ENCODE peak calls at places on chromosomes 2 and 18, in eight cellular contexts. One of them, this sample, is unnamed.

GRCh38 chr2:64359892-64360657 is 93.9 kb upstream of the LGALSL start:
- DNase-seq in mesothelial cell of epicardium: no peak
- DNase-seq in endothelial cell: no peak
- DNase-seq in GM20000: peak
- DNase-seq in RWPE1: peak
- DNase-seq in foreskin fibroblast: peak
- DNase-seq in psoas muscle: peak
- DNase-seq in dorsolateral prefrontal cortex: no peak
- DNase-seq in this sample: no peak

GRCh38 chr2:215071676-215072075 is 66.8 kb downstream of the ABCA12 start:
- DNase-seq in mesothelial cell of epicardium: no peak
- DNase-seq in endothelial cell: no peak
- DNase-seq in GM20000: no peak
- DNase-seq in RWPE1: peak
- DNase-seq in foreskin fibroblast: no peak
- DNase-seq in psoas muscle: no peak
- DNase-seq in dorsolateral prefrontal cortex: no peak
- DNase-seq in this sample: no peak

GRCh38 chr18:21602302-21602592 is 1.7 kb upstream of the ESCO1 start:
- DNase-seq in mesothelial cell of epicardium: no peak
- DNase-seq in endothelial cell: no peak
- DNase-seq in GM20000: peak
- DNase-seq in RWPE1: no peak
- DNase-seq in foreskin fibroblast: no peak
- DNase-seq in psoas muscle: no peak
- DNase-seq in dorsolateral prefrontal cortex: no peak
- DNase-seq in this sample: no peak

GRCh38 chr2:1791670-1792069 is 47.4 kb upstream of the PXDN start:
- DNase-seq in mesothelial cell of epicardium: no peak
- DNase-seq in endothelial cell: no peak
- DNase-seq in GM20000: no peak
- DNase-seq in RWPE1: no peak
- DNase-seq in foreskin fibroblast: peak
- DNase-seq in psoas muscle: no peak
- DNase-seq in dorsolateral prefrontal cortex: no peak
- DNase-seq in this sample: no peak

GRCh38 chr2:189566046-189566445 is 14.5 kb downstream of the SLC40A1 start:
- DNase-seq in mesothelial cell of epicardium: no peak
- DNase-seq in endothelial cell: no peak
- DNase-seq in GM20000: no peak
- DNase-seq in RWPE1: no peak
- DNase-seq in foreskin fibroblast: peak
- DNase-seq in psoas muscle: no peak
- DNase-seq in dorsolateral prefrontal cortex: no peak
- DNase-seq in this sample: no peak

GRCh38 chr2:207676827-207677354 is 34.5 kb upstream of the CCNYL1 start:
- DNase-seq in mesothelial cell of epicardium: no peak
- DNase-seq in endothelial cell: no peak
- DNase-seq in GM20000: peak
- DNase-seq in RWPE1: peak
- DNase-seq in foreskin fibroblast: peak
- DNase-seq in psoas muscle: no peak
- DNase-seq in dorsolateral prefrontal cortex: no peak
- DNase-seq in this sample: no peak

GRCh38 chr2:112877423-112877822 is 33.5 kb upstream of the IL37 start:
- DNase-seq in mesothelial cell of epicardium: no peak
- DNase-seq in endothelial cell: no peak
- DNase-seq in GM20000: no peak
- DNase-seq in RWPE1: peak
- DNase-seq in foreskin fibroblast: peak
- DNase-seq in psoas muscle: no peak
- DNase-seq in dorsolateral prefrontal cortex: no peak
- DNase-seq in this sample: no peak

GRCh38 chr18:35029103-35029502 is 12.1 kb upstream of the MAPRE2 start:
- DNase-seq in mesothelial cell of epicardium: no peak
- DNase-seq in endothelial cell: no peak
- DNase-seq in GM20000: no peak
- DNase-seq in RWPE1: no peak
- DNase-seq in foreskin fibroblast: peak
- DNase-seq in psoas muscle: peak
- DNase-seq in dorsolateral prefrontal cortex: no peak
- DNase-seq in this sample: no peak

GRCh38 chr2:54590216-54590961 is 133.1 kb upstream of the EML6 start:
- DNase-seq in mesothelial cell of epicardium: no peak
- DNase-seq in endothelial cell: no peak
- DNase-seq in GM20000: no peak
- DNase-seq in RWPE1: no peak
- DNase-seq in foreskin fibroblast: no peak
- DNase-seq in psoas muscle: no peak
- DNase-seq in dorsolateral prefrontal cortex: no peak
- DNase-seq in this sample: no peak

GRCh38 chr2:164896226-164896625 is 54.6 kb upstream of the COBLL1 start:
- DNase-seq in mesothelial cell of epicardium: no peak
- DNase-seq in endothelial cell: no peak
- DNase-seq in GM20000: no peak
- DNase-seq in RWPE1: no peak
- DNase-seq in foreskin fibroblast: peak
- DNase-seq in psoas muscle: no peak
- DNase-seq in dorsolateral prefrontal cortex: no peak
- DNase-seq in this sample: no peak

GRCh38 chr2:224997802-224998201 is 44.5 kb downstream of the DOCK10 start:
- DNase-seq in mesothelial cell of epicardium: no peak
- DNase-seq in endothelial cell: no peak
- DNase-seq in GM20000: no peak
- DNase-seq in RWPE1: no peak
- DNase-seq in foreskin fibroblast: peak
- DNase-seq in psoas muscle: no peak
- DNase-seq in dorsolateral prefrontal cortex: peak
- DNase-seq in this sample: no peak

GRCh38 chr2:128410035-128410757 is 91.5 kb upstream of the HS6ST1 start:
- DNase-seq in mesothelial cell of epicardium: peak
- DNase-seq in endothelial cell: no peak
- DNase-seq in GM20000: no peak
- DNase-seq in RWPE1: no peak
- DNase-seq in foreskin fibroblast: no peak
- DNase-seq in psoas muscle: no peak
- DNase-seq in dorsolateral prefrontal cortex: no peak
- DNase-seq in this sample: no peak

GRCh38 chr2:64086347-64087082 is 57.7 kb downstream of the PELI1 start:
- DNase-seq in mesothelial cell of epicardium: no peak
- DNase-seq in endothelial cell: no peak
- DNase-seq in GM20000: no peak
- DNase-seq in RWPE1: no peak
- DNase-seq in foreskin fibroblast: no peak
- DNase-seq in psoas muscle: no peak
- DNase-seq in dorsolateral prefrontal cortex: no peak
- DNase-seq in this sample: no peak

GRCh38 chr2:227033471-227034148 is 130.4 kb downstream of the COL4A4 start:
- DNase-seq in mesothelial cell of epicardium: peak
- DNase-seq in endothelial cell: peak
- DNase-seq in GM20000: peak
- DNase-seq in RWPE1: peak
- DNase-seq in foreskin fibroblast: peak
- DNase-seq in psoas muscle: peak
- DNase-seq in dorsolateral prefrontal cortex: no peak
- DNase-seq in this sample: no peak

GRCh38 chr2:124258481-124258880 is 233.4 kb downstream of the CNTNAP5 start:
- DNase-seq in mesothelial cell of epicardium: no peak
- DNase-seq in endothelial cell: no peak
- DNase-seq in GM20000: no peak
- DNase-seq in RWPE1: peak
- DNase-seq in foreskin fibroblast: peak
- DNase-seq in psoas muscle: no peak
- DNase-seq in dorsolateral prefrontal cortex: no peak
- DNase-seq in this sample: no peak

GRCh38 chr2:9699139-9699823 is 68.5 kb upstream of the YWHAQ start:
- DNase-seq in mesothelial cell of epicardium: no peak
- DNase-seq in endothelial cell: no peak
- DNase-seq in GM20000: no peak
- DNase-seq in RWPE1: peak
- DNase-seq in foreskin fibroblast: peak
- DNase-seq in psoas muscle: no peak
- DNase-seq in dorsolateral prefrontal cortex: no peak
- DNase-seq in this sample: no peak

GRCh38 chr2:207066784-207067460 is 98.8 kb downstream of the KLF7 start:
- DNase-seq in mesothelial cell of epicardium: no peak
- DNase-seq in endothelial cell: no peak
- DNase-seq in GM20000: no peak
- DNase-seq in RWPE1: no peak
- DNase-seq in foreskin fibroblast: no peak
- DNase-seq in psoas muscle: no peak
- DNase-seq in dorsolateral prefrontal cortex: peak
- DNase-seq in this sample: no peak

GRCh38 chr2:28339516-28340175 is 53.0 kb upstream of the FOSL2 start:
- DNase-seq in mesothelial cell of epicardium: no peak
- DNase-seq in endothelial cell: no peak
- DNase-seq in GM20000: no peak
- DNase-seq in RWPE1: no peak
- DNase-seq in foreskin fibroblast: no peak
- DNase-seq in psoas muscle: no peak
- DNase-seq in dorsolateral prefrontal cortex: no peak
- DNase-seq in this sample: no peak

GRCh38 chr2:217789003-217789735 is 213.6 kb downstream of the TNS1 start:
- DNase-seq in mesothelial cell of epicardium: peak
- DNase-seq in endothelial cell: peak
- DNase-seq in GM20000: peak
- DNase-seq in RWPE1: peak
- DNase-seq in foreskin fibroblast: peak
- DNase-seq in psoas muscle: peak
- DNase-seq in dorsolateral prefrontal cortex: peak
- DNase-seq in this sample: peak

GRCh38 chr2:173884403-173884802 is 80.8 kb downstream of the SP3 start:
- DNase-seq in mesothelial cell of epicardium: no peak
- DNase-seq in endothelial cell: peak
- DNase-seq in GM20000: no peak
- DNase-seq in RWPE1: peak
- DNase-seq in foreskin fibroblast: peak
- DNase-seq in psoas muscle: peak
- DNase-seq in dorsolateral prefrontal cortex: peak
- DNase-seq in this sample: no peak

GRCh38 chr18:22493255-22493654 is 75.5 kb upstream of the CTAGE1 start:
- DNase-seq in mesothelial cell of epicardium: no peak
- DNase-seq in endothelial cell: no peak
- DNase-seq in GM20000: no peak
- DNase-seq in RWPE1: no peak
- DNase-seq in foreskin fibroblast: no peak
- DNase-seq in psoas muscle: no peak
- DNase-seq in dorsolateral prefrontal cortex: no peak
- DNase-seq in this sample: no peak

DNA sequence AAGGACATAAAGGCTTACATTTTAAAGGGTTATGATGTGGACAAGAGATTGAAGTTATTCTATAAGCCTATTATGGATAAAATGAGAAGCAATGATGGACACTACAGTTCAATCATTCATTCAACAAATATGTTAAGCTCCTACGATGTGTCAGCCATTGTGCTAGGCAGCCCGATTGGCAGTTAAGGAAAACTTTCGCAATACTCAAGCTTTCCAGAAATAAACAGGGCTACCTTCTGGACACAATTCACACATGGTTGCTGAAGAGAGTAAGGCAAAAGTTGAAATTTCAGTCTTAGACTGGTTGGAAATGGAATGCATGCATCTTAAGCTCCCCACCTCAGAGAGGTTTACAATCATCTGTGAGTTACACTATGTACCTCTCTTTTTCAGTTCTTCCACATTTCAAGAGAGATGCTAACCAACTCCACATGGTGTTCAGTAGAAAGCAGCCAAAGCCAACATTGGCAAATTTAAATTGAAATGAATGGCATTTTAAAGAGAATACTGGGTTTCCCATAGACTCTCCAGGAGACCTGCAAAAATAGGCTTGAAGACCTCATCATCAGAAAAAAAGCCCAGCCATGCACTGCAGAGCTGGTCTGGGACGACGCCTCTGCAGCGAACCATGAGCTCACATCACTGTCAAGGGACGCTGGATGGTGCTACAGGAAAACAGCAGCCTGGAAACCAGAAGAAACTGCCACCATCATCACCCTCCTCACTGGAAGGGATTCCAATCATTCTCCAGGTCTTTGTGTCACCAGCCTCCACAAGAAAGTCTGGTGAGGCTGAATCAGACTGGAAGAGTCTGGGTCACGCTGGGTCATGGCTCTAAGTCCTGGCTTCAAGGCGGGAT is 276.3 kb downstream of the AFF3 start:
- DNase-seq in mesothelial cell of epicardium: no peak
- DNase-seq in endothelial cell: no peak
- DNase-seq in GM20000: no peak
- DNase-seq in RWPE1: no peak
- DNase-seq in foreskin fibroblast: peak
- DNase-seq in psoas muscle: no peak
- DNase-seq in dorsolateral prefrontal cortex: no peak
- DNase-seq in this sample: no peak
- TF ChIP-seq CTCF in mesothelial cell of epicardium: no peak
- TF ChIP-seq CTCF in endothelial cell: no peak
- TF ChIP-seq CTCF in GM20000: no peak
- TF ChIP-seq CTCF in RWPE1: no peak
- TF ChIP-seq CTCF in foreskin fibroblast: no peak
- TF ChIP-seq CTCF in psoas muscle: no peak
- TF ChIP-seq CTCF in dorsolateral prefrontal cortex: no peak
- TF ChIP-seq CTCF in this sample: no peak

GRCh38 chr2:230866704-230867561 is 2.2 kb downstream of the ITM2C start:
- DNase-seq in mesothelial cell of epicardium: no peak
- DNase-seq in endothelial cell: no peak
- DNase-seq in GM20000: no peak
- DNase-seq in RWPE1: no peak
- DNase-seq in foreskin fibroblast: peak
- DNase-seq in psoas muscle: no peak
- DNase-seq in dorsolateral prefrontal cortex: peak
- DNase-seq in this sample: peak
- TF ChIP-seq CTCF in mesothelial cell of epicardium: no peak
- TF ChIP-seq CTCF in endothelial cell: no peak
- TF ChIP-seq CTCF in GM20000: no peak
- TF ChIP-seq CTCF in RWPE1: no peak
- TF ChIP-seq CTCF in foreskin fibroblast: no peak
- TF ChIP-seq CTCF in psoas muscle: no peak
- TF ChIP-seq CTCF in dorsolateral prefrontal cortex: no peak
- TF ChIP-seq CTCF in this sample: no peak

DNA sequence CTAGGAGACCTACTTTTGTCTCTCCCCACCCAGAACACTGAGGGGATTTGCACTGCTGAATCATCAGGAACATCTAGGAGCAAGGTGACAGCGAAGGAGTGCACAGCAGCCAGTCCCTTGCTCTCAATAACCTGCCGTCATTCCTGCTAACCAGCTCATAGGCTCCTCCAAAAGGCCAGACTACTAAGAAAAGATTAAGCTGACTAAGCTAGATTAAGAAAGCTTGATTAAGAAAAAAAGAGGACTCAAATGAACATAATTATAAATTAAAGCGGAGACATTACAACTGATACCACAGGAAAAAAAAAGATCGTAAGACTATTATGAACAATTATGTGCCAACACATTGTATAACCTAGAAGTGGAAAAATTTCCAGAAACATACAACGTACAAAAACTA is 1254.8 kb upstream of the CHAC2 start:
- DNase-seq in mesothelial cell of epicardium: no peak
- DNase-seq in endothelial cell: no peak
- DNase-seq in GM20000: no peak
- DNase-seq in RWPE1: no peak
- DNase-seq in foreskin fibroblast: no peak
- DNase-seq in psoas muscle: no peak
- DNase-seq in dorsolateral prefrontal cortex: no peak
- DNase-seq in this sample: no peak
- TF ChIP-seq CTCF in mesothelial cell of epicardium: no peak
- TF ChIP-seq CTCF in endothelial cell: no peak
- TF ChIP-seq CTCF in GM20000: no peak
- TF ChIP-seq CTCF in RWPE1: no peak
- TF ChIP-seq CTCF in foreskin fibroblast: no peak
- TF ChIP-seq CTCF in psoas muscle: no peak
- TF ChIP-seq CTCF in dorsolateral prefrontal cortex: no peak
- TF ChIP-seq CTCF in this sample: no peak

GRCh38 chr2:235539773-235540172 is 45.9 kb downstream of the AGAP1 start:
- DNase-seq in mesothelial cell of epicardium: no peak
- DNase-seq in endothelial cell: no peak
- DNase-seq in GM20000: no peak
- DNase-seq in RWPE1: no peak
- DNase-seq in foreskin fibroblast: no peak
- DNase-seq in psoas muscle: no peak
- DNase-seq in dorsolateral prefrontal cortex: no peak
- DNase-seq in this sample: no peak
- TF ChIP-seq CTCF in mesothelial cell of epicardium: no peak
- TF ChIP-seq CTCF in endothelial cell: no peak
- TF ChIP-seq CTCF in GM20000: no peak
- TF ChIP-seq CTCF in RWPE1: no peak
- TF ChIP-seq CTCF in foreskin fibroblast: no peak
- TF ChIP-seq CTCF in psoas muscle: no peak
- TF ChIP-seq CTCF in dorsolateral prefrontal cortex: no peak
- TF ChIP-seq CTCF in this sample: no peak

This sample was measured in type B pancreatic cell.